ENCODE peak calls at places on chromosome 11, in four cellular contexts. One of them, this sample, is unnamed.

GRCh38 chr11:128036006-128036405 is 551.4 kb downstream of the ETS1 start:
- DNase-seq in stimulated activated naive CD4-positive, alpha-beta T cell treated with Interleukin-2 at 50 U/mL for 16 hours: no peak
- DNase-seq in RKO: no peak
- DNase-seq in neuronal stem cell: no peak
- DNase-seq in this sample: no peak

GRCh38 chr11:20634044-20634443 is 34.6 kb downstream of the SLC6A5 start:
- DNase-seq in stimulated activated naive CD4-positive, alpha-beta T cell treated with Interleukin-2 at 50 U/mL for 16 hours: no peak
- DNase-seq in neuronal stem cell: no peak
- DNase-seq in RKO: no peak
- DNase-seq in this sample: no peak

GRCh38 chr11:110433393-110434333 is 3.9 kb downstream of the FDX1 start:
- DNase-seq in stimulated activated naive CD4-positive, alpha-beta T cell treated with Interleukin-2 at 50 U/mL for 16 hours: no peak
- DNase-seq in neuronal stem cell: no peak
- DNase-seq in RKO: peak; percentile 68
- DNase-seq in this sample: peak; percentile 35

GRCh38 chr11:67032830-67033555 is 10.1 kb downstream of the SYT12 start:
- DNase-seq in RKO: no peak
- DNase-seq in stimulated activated naive CD4-positive, alpha-beta T cell treated with Interleukin-2 at 50 U/mL for 16 hours: no peak
- DNase-seq in neuronal stem cell: no peak
- DNase-seq in this sample: peak; percentile 76

GRCh38 chr11:66277475-66278391 is at the start of gene CNIH2:
- DNase-seq in neuronal stem cell: no peak
- DNase-seq in RKO: no peak
- DNase-seq in stimulated activated naive CD4-positive, alpha-beta T cell treated with Interleukin-2 at 50 U/mL for 16 hours: peak; percentile 17
- DNase-seq in this sample: no peak

GRCh38 chr11:46073632-46074031 is 47.6 kb downstream of the PHF21A start:
- DNase-seq in stimulated activated naive CD4-positive, alpha-beta T cell treated with Interleukin-2 at 50 U/mL for 16 hours: no peak
- DNase-seq in neuronal stem cell: no peak
- DNase-seq in RKO: no peak
- DNase-seq in this sample: no peak

GRCh38 chr11:64419818-64420485 is 61.0 kb downstream of the RPS6KA4 start:
- DNase-seq in stimulated activated naive CD4-positive, alpha-beta T cell treated with Interleukin-2 at 50 U/mL for 16 hours: no peak
- DNase-seq in RKO: no peak
- DNase-seq in neuronal stem cell: no peak
- DNase-seq in this sample: no peak

GRCh38 chr11:128331317-128331716 is 256.0 kb downstream of the ETS1 start:
- DNase-seq in neuronal stem cell: no peak
- DNase-seq in stimulated activated naive CD4-positive, alpha-beta T cell treated with Interleukin-2 at 50 U/mL for 16 hours: no peak
- DNase-seq in RKO: no peak
- DNase-seq in this sample: no peak

GRCh38 chr11:75328426-75329277 is 22.8 kb downstream of the ARRB1 start:
- DNase-seq in stimulated activated naive CD4-positive, alpha-beta T cell treated with Interleukin-2 at 50 U/mL for 16 hours: peak; percentile 36
- DNase-seq in neuronal stem cell: peak; percentile 48
- DNase-seq in RKO: peak; percentile 25
- DNase-seq in this sample: peak; percentile 66

GRCh38 chr11:44950625-44951472 is at the start of gene TP53I11:
- DNase-seq in neuronal stem cell: peak; percentile 66
- DNase-seq in RKO: peak; percentile 69
- DNase-seq in stimulated activated naive CD4-positive, alpha-beta T cell treated with Interleukin-2 at 50 U/mL for 16 hours: peak; percentile 70
- DNase-seq in this sample: no peak

GRCh38 chr11:117176186-117176585 is 2.4 kb upstream of the SIDT2 start:
- DNase-seq in stimulated activated naive CD4-positive, alpha-beta T cell treated with Interleukin-2 at 50 U/mL for 16 hours: no peak
- DNase-seq in RKO: no peak
- DNase-seq in neuronal stem cell: no peak
- DNase-seq in this sample: no peak

GRCh38 chr11:63951779-63952536 is 13.2 kb downstream of the NAA40 start:
- DNase-seq in neuronal stem cell: no peak
- DNase-seq in stimulated activated naive CD4-positive, alpha-beta T cell treated with Interleukin-2 at 50 U/mL for 16 hours: peak; percentile 6
- DNase-seq in RKO: no peak
- DNase-seq in this sample: no peak

GRCh38 chr11:110251837-110252236 is 44.6 kb downstream of the RDX start:
- DNase-seq in stimulated activated naive CD4-positive, alpha-beta T cell treated with Interleukin-2 at 50 U/mL for 16 hours: no peak
- DNase-seq in RKO: no peak
- DNase-seq in neuronal stem cell: no peak
- DNase-seq in this sample: peak; percentile 41

GRCh38 chr11:23353611-23354010 is 493.3 kb upstream of the CCDC179 start:
- DNase-seq in neuronal stem cell: no peak
- DNase-seq in stimulated activated naive CD4-positive, alpha-beta T cell treated with Interleukin-2 at 50 U/mL for 16 hours: no peak
- DNase-seq in RKO: no peak
- DNase-seq in this sample: no peak

GRCh38 chr11:45757672-45758071 is 47.3 kb upstream of the SLC35C1 start:
- DNase-seq in stimulated activated naive CD4-positive, alpha-beta T cell treated with Interleukin-2 at 50 U/mL for 16 hours: no peak
- DNase-seq in RKO: no peak
- DNase-seq in neuronal stem cell: no peak
- DNase-seq in this sample: no peak

GRCh38 chr11:65639623-65640482 is 2.0 kb downstream of the SIPA1 start:
- DNase-seq in neuronal stem cell: no peak
- DNase-seq in stimulated activated naive CD4-positive, alpha-beta T cell treated with Interleukin-2 at 50 U/mL for 16 hours: peak; percentile 37
- DNase-seq in RKO: no peak
- DNase-seq in this sample: no peak

GRCh38 chr11:61082931-61083531 is 19.3 kb upstream of the CD5 start:
- DNase-seq in stimulated activated naive CD4-positive, alpha-beta T cell treated with Interleukin-2 at 50 U/mL for 16 hours: peak; percentile 32
- DNase-seq in RKO: no peak
- DNase-seq in neuronal stem cell: no peak
- DNase-seq in this sample: no peak

GRCh38 chr11:126419801-126420729 is 64.6 kb downstream of the ST3GAL4 start:
- DNase-seq in RKO: no peak
- DNase-seq in neuronal stem cell: no peak
- DNase-seq in stimulated activated naive CD4-positive, alpha-beta T cell treated with Interleukin-2 at 50 U/mL for 16 hours: no peak
- DNase-seq in this sample: no peak

GRCh38 chr11:131593301-131593700 is 222.9 kb downstream of the NTM start:
- DNase-seq in neuronal stem cell: no peak
- DNase-seq in stimulated activated naive CD4-positive, alpha-beta T cell treated with Interleukin-2 at 50 U/mL for 16 hours: no peak
- DNase-seq in RKO: no peak
- DNase-seq in this sample: no peak

GRCh38 chr11:84468255-84468654 is 1158.9 kb downstream of the DLG2 start:
- DNase-seq in neuronal stem cell: peak; percentile 5
- DNase-seq in stimulated activated naive CD4-positive, alpha-beta T cell treated with Interleukin-2 at 50 U/mL for 16 hours: no peak
- DNase-seq in RKO: no peak
- DNase-seq in this sample: peak; percentile 3

GRCh38 chr11:212150-213100 is 4.9 kb downstream of the RIC8A start:
- DNase-seq in RKO: no peak
- DNase-seq in stimulated activated naive CD4-positive, alpha-beta T cell treated with Interleukin-2 at 50 U/mL for 16 hours: no peak
- DNase-seq in neuronal stem cell: no peak
- DNase-seq in this sample: no peak

GRCh38 chr11:6480299-6480914 is 724 bp downstream of the ARFIP2 start:
- DNase-seq in RKO: no peak
- DNase-seq in neuronal stem cell: no peak
- DNase-seq in stimulated activated naive CD4-positive, alpha-beta T cell treated with Interleukin-2 at 50 U/mL for 16 hours: no peak
- DNase-seq in this sample: no peak

GRCh38 chr11:7436146-7436545 is 49.2 kb upstream of the OLFML1 start:
- DNase-seq in neuronal stem cell: no peak
- DNase-seq in stimulated activated naive CD4-positive, alpha-beta T cell treated with Interleukin-2 at 50 U/mL for 16 hours: no peak
- DNase-seq in RKO: no peak
- DNase-seq in this sample: no peak

GRCh38 chr11:5380740-5381342 is 2.8 kb upstream of the OR51M1 start:
- DNase-seq in neuronal stem cell: peak; percentile 58
- DNase-seq in stimulated activated naive CD4-positive, alpha-beta T cell treated with Interleukin-2 at 50 U/mL for 16 hours: no peak
- DNase-seq in RKO: peak; percentile 69
- DNase-seq in this sample: peak; percentile 66

GRCh38 chr11:65355013-65355775 is 643 bp downstream of the TIGD3 start:
- DNase-seq in neuronal stem cell: peak; percentile 40
- DNase-seq in stimulated activated naive CD4-positive, alpha-beta T cell treated with Interleukin-2 at 50 U/mL for 16 hours: peak; percentile 56
- DNase-seq in RKO: no peak
- DNase-seq in this sample: no peak

GRCh38 chr11:271316-271715 is 6.9 kb upstream of the NLRP6 start:
- DNase-seq in stimulated activated naive CD4-positive, alpha-beta T cell treated with Interleukin-2 at 50 U/mL for 16 hours: no peak
- DNase-seq in neuronal stem cell: no peak
- DNase-seq in RKO: no peak
- DNase-seq in this sample: no peak

GRCh38 chr11:45026835-45027234 is 76.2 kb upstream of the TP53I11 start:
- DNase-seq in neuronal stem cell: no peak
- DNase-seq in stimulated activated naive CD4-positive, alpha-beta T cell treated with Interleukin-2 at 50 U/mL for 16 hours: no peak
- DNase-seq in RKO: no peak
- DNase-seq in this sample: no peak

This sample was measured in kidney glomerular epithelial cell.